ENCODE peak calls at places on chromosomes 5 and 9, in six cellular contexts. C is IMR-90, I is upper lobe of right lung, H is AG10803, Z is heart left ventricle, F is foreskin fibroblast. A is an unnamed sample.

GRCh38 chr9:123176230-123176629 is 92.2 kb downstream of the STRBP start:
- DNase-seq in C (peak; percentile 47), I (no peak), H (peak; percentile 11), Z (no peak), F (no peak), A (no peak)

GRCh38 chr5:67010684-67011409 is 185.8 kb downstream of the CD180 start:
- DNase-seq in C (peak; percentile 94), I (no peak), H (peak; percentile 43), Z (peak; percentile 26), F (peak; percentile 95), A (peak; percentile 94)

GRCh38 chr5:54985301-54986268 is at the start of gene ESM1:
- DNase-seq in C (peak; percentile 87), I (no peak), H (peak; percentile 61), Z (no peak), F (peak; percentile 86), A (peak; percentile 85)

GRCh38 chr5:127404190-127404589 is 113.2 kb upstream of the PRRC1 start:
- DNase-seq in C (no peak), I (no peak), H (no peak), Z (no peak), F (no peak), A (no peak)

GRCh38 chr5:65630981-65631380 is 6.2 kb downstream of the SHLD3 start:
- DNase-seq in C (no peak), I (no peak), H (no peak), Z (no peak), F (no peak), A (no peak)

GRCh38 chr9:119157196-119157595 is 212.0 kb downstream of the BRINP1 start:
- DNase-seq in C (no peak), I (no peak), H (no peak), Z (no peak), F (no peak), A (no peak)

GRCh38 chr5:149407331-149408251 is 28.5 kb upstream of the IL17B start:
- DNase-seq in C (no peak), I (no peak), H (peak; percentile 38), Z (no peak), F (no peak), A (peak; percentile 51)

GRCh38 chr5:105807951-105808350 is 1862.8 kb downstream of the EFNA5 start:
- DNase-seq in C (no peak), I (no peak), H (no peak), Z (no peak), F (no peak), A (no peak)

GRCh38 chr5:141501805-141502204 is 12.9 kb downstream of the PCDHGC5 start:
- DNase-seq in C (no peak), I (no peak), H (no peak), Z (no peak), F (no peak), A (no peak)

GRCh38 chr9:3441197-3441816 is 84.5 kb downstream of the RFX3 start:
- DNase-seq in C (peak; percentile 77), I (no peak), H (peak; percentile 70), Z (peak; percentile 26), F (peak; percentile 57), A (peak; percentile 83)

GRCh38 chr9:91429501-91429900 is 5.9 kb upstream of the NFIL3 start:
- DNase-seq in C (no peak), I (no peak), H (no peak), Z (no peak), F (no peak), A (no peak)

GRCh38 chr9:91431485-91431884 is 7.9 kb upstream of the NFIL3 start:
- DNase-seq in C (no peak), I (no peak), H (no peak), Z (no peak), F (no peak), A (no peak)

GRCh38 chr9:91428927-91429351 is 5.3 kb upstream of the NFIL3 start:
- DNase-seq in C (peak; percentile 86), I (no peak), H (peak; percentile 78), Z (no peak), F (peak; percentile 70), A (peak; percentile 74)

GRCh38 chr9:91436841-91437240 is 13.2 kb upstream of the NFIL3 start:
- DNase-seq in C (no peak), I (no peak), H (no peak), Z (no peak), F (no peak), A (no peak)

GRCh38 chr9:91433180-91433579 is 9.5 kb upstream of the NFIL3 start:
- DNase-seq in C (peak; percentile 98), I (no peak), H (peak; percentile 93), Z (no peak), F (peak; percentile 90), A (peak; percentile 94)
- H3K4me3 ChIP-seq in C (no peak overlapping the region), I (no peak overlapping the region), H (no peak overlapping the region), Z (no peak overlapping the region), F (no peak overlapping the region), A (no peak overlapping the region)

GRCh38 chr5:140148508-140148907 is 22.8 kb downstream of the IGIP start:
- DNase-seq in C (no peak), I (no peak), H (no peak), Z (no peak), F (no peak), A (peak; percentile 12)
- TF ChIP-seq CTCF in C (no peak), I (no peak), H (peak; percentile 22), Z (no peak), F (peak; percentile 2), A (peak; percentile 6)

DNA sequence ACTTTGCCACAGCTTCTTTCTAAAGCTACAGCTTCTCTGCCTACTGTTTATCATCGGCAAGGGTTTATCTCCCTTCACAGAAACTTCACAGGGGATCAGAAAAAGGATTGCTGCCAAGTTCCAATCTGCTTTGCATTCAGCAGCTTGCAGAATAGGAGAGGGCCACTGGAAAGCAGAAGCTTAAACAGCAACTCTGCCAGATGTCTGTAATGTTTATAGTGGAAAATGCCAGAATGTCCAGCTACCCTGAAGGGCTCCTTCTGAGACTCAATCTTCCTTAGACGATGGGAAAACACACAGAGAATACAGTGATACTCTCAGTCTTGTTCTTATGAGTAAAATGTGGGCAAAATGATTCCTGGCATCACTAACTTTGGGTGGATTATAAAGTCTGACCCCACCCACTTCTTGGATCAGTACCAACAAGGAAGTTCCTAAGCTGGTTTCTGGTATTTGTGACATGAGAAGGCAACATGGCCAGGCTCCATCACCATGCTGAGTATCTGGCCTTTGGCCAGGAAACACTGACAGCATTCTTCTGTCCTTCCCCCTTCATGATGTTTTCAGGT is 19.0 kb downstream of the STOM start:
- DNase-seq in C (peak; percentile 92), I (no peak), H (peak; percentile 95), Z (peak; percentile 77), F (peak; percentile 90), A (peak; percentile 97)
- H3K4me3 ChIP-seq in C (no peak overlapping the region), I (no peak overlapping the region), H (no peak overlapping the region), Z (no peak overlapping the region), F (no peak overlapping the region), A (no peak overlapping the region)

GRCh38 chr5:180723936-180724335 is 15.9 kb downstream of the OR2Y1 start:
- DNase-seq in C (no peak), I (no peak), H (no peak), Z (no peak), F (no peak), A (no peak)
- TF ChIP-seq CTCF in C (no peak), I (no peak), H (no peak), Z (no peak), F (no peak), A (no peak)

A was measured in cardiac fibroblast.